ENCODE peak calls at places on chromosome 9, in four cellular contexts. P is GM12878, T is HepG2, N is WTC11. G is an unnamed sample.

GRCh38 chr9:93159601-93160418 is 24.1 kb upstream of the WNK2 start:
- DNase-seq in N (peak), T (peak), P (no peak), G (peak)

GRCh38 chr9:93288891-93289883 is 105.2 kb downstream of the WNK2 start:
- DNase-seq in P (no peak), T (peak), N (no peak), G (peak)

GRCh38 chr9:32398207-32398606 is 13.8 kb downstream of the ACO1 start:
- DNase-seq in N (no peak), P (no peak), T (no peak), G (no peak)

GRCh38 chr9:83304686-83305085 is 233.5 kb downstream of the FRMD3 start:
- DNase-seq in N (no peak), P (no peak), T (no peak), G (no peak)

GRCh38 chr9:85157763-85158162 is 488.2 kb downstream of the NTRK2 start:
- DNase-seq in T (no peak), P (no peak), N (no peak), G (no peak)

GRCh38 chr9:126205260-126205659 is 121.4 kb upstream of the MVB12B start:
- DNase-seq in P (no peak), N (no peak), T (no peak), G (no peak)

GRCh38 chr9:101274971-101275670 is 109.7 kb downstream of the BAAT start:
- DNase-seq in P (no peak), T (no peak), N (no peak), G (no peak)

GRCh38 chr9:93680445-93681315 is 104.3 kb downstream of the PHF2 start:
- DNase-seq in P (no peak), T (no peak), N (peak), G (no peak)

GRCh38 chr9:22278426-22278825 is 168.2 kb upstream of the DMRTA1 start:
- DNase-seq in P (no peak), T (no peak), N (no peak), G (no peak)

GRCh38 chr9:123287639-123288038 is 19.3 kb upstream of the STRBP start:
- DNase-seq in T (no peak), P (no peak), N (no peak), G (no peak)

GRCh38 chr9:123642291-123643278 is 286.6 kb downstream of the CRB2 start:
- DNase-seq in P (no peak), T (peak), N (no peak), G (no peak)

GRCh38 chr9:95048225-95049087 is 269.1 kb downstream of the FANCC start:
- DNase-seq in N (peak), T (peak), P (no peak), G (peak)

GRCh38 chr9:4299006-4299795 is 667 bp downstream of the GLIS3 start:
- DNase-seq in N (peak), T (no peak), P (no peak), G (no peak)

GRCh38 chr9:110426052-110426709 is 88.5 kb upstream of the TXNDC8 start:
- DNase-seq in N (no peak), T (peak), P (no peak), G (no peak)

GRCh38 chr9:6467006-6467625 is 54.1 kb downstream of the UHRF2 start:
- DNase-seq in T (no peak), N (no peak), P (no peak), G (no peak)

GRCh38 chr9:29160763-29161353 is 1587.6 kb upstream of the C9orf72 start:
- DNase-seq in P (no peak), T (no peak), N (peak), G (no peak)

GRCh38 chr9:84669293-84670105 is at the start of gene NTRK2:
- DNase-seq in N (peak), T (no peak), P (no peak), G (no peak)

GRCh38 chr9:137479315-137479861 is 20.3 kb upstream of the NSMF start:
- DNase-seq in P (no peak), N (no peak), T (no peak), G (no peak)

GRCh38 chr9:122180633-122181032 is 20.9 kb downstream of the MORN5 start:
- DNase-seq in T (peak), N (no peak), P (no peak), G (peak)

GRCh38 chr9:87620727-87621322 is 105.1 kb upstream of the CTSL start:
- DNase-seq in N (no peak), P (no peak), T (no peak), G (no peak)

GRCh38 chr9:114434878-114435311 is 47.1 kb upstream of the AKNA start:
- DNase-seq in P (no peak), T (peak), N (peak), G (peak)

GRCh38 chr9:88874391-88874790 is 116.9 kb upstream of the S1PR3 start:
- DNase-seq in N (no peak), T (peak), P (no peak), G (peak)

GRCh38 chr9:4832786-4833579 is 40.2 kb downstream of the RCL1 start:
- DNase-seq in P (no peak), T (peak), N (no peak), G (peak)

GRCh38 chr9:6757988-6758417 is 230 bp downstream of the KDM4C start:
- DNase-seq in N (peak), P (no peak), T (no peak), G (peak)

GRCh38 chr9:113669523-113670115 is 206.1 kb downstream of the RGS3 start:
- DNase-seq in T (no peak), P (no peak), N (no peak), G (no peak)

GRCh38 chr9:89254773-89255125 is 56.2 kb upstream of the CKS2 start:
- DNase-seq in T (no peak), N (no peak), P (no peak), G (no peak)

GRCh38 chr9:93357649-93358048 is 93.8 kb upstream of the FAM120A start:
- DNase-seq in P (peak), T (no peak), N (no peak), G (no peak)

GRCh38 chr9:5186416-5187169 is 1.2 kb upstream of the INSL6 start:
- DNase-seq in P (no peak), N (peak), T (peak), G (peak)

GRCh38 chr9:73116030-73116429 is 35.6 kb upstream of the ANXA1 start:
- DNase-seq in T (no peak), P (no peak), N (no peak), G (no peak)

GRCh38 chr9:74557577-74557976 is 60.4 kb downstream of the RORB start:
- DNase-seq in T (no peak), P (no peak), N (no peak), G (no peak)

GRCh38 chr9:110444911-110445310 is 107.2 kb upstream of the TXNDC8 start:
- DNase-seq in N (no peak), P (no peak), T (no peak), G (no peak)

GRCh38 chr9:91415290-91415689 is 8.3 kb downstream of the NFIL3 start:
- DNase-seq in P (peak), N (no peak), T (no peak), G (no peak)

DNA sequence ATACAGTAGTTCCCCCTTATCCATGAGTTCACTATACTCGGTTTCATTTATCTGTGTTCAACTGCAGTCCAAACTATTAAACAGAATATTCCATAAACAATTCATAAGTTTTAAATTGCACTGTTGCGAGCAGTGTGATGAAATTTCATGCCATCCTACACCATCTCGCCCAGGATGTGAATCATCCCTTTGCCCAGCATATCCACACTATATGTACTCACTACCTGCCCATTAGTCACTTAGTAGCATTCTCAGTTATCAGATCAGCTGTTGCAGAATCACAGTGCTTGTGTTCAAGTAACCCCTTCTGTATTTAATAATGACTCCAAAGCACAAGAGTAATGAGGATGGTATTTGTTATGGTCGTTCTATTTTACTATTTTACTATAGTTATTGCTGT is 51.5 kb downstream of the SHOC1 start:
- DNase-seq in T (peak), P (no peak), N (no peak), G (no peak)
- TF ChIP-seq CREM in T (no peak), P (no peak), N (no peak), G (no peak)

DNA sequence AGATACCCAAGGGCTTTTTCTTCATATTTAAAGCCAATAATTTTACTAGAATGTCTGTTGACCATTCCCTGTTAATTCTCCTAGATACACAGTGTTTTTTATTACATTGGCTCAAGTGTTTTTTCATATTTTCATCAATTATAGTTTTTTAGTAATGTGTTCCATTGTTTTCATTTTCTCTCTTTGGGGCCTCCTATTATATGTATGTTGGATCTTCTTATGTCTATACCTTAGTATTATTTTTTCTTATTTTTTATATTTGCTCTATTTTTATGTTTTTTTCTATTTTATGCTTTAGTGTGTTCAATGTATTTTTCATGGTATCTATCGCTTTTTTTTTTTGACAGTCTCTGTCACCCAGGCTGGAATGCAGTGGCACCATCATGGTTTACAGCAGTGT is 7.5 kb downstream of the KIAA1958 start:
- DNase-seq in P (no peak), N (no peak), T (no peak), G (no peak)
- TF ChIP-seq CREM in P (no peak), N (no peak), T (no peak), G (no peak)

DNA sequence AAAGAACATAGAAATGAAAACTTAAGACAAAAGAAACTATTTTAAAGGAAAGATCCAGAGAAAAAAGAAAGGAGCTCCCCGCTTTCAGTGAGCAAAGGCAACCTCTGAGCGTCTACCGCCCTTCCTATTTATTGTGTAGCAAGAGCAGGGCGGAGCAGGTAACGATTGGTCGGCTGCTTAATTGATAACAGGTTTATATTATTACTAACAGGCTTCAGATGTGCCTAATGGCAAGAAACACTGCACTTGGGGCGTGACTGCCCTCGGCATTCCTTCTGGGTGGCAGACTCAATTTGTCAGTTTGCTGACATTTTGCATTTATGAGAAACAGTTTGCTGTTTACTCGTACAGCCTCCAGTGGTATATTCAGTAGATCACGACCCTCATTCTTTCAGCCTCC is 482.7 kb upstream of the C9orf72 start:
- DNase-seq in T (no peak), P (no peak), N (no peak), G (no peak)
- TF ChIP-seq CREM in T (no peak), P (no peak), N (no peak), G (no peak)

GRCh38 chr9:136312436-136312835 is 8.5 kb upstream of the CCDC187 start:
- DNase-seq in T (no peak), N (no peak), P (no peak), G (peak)
- TF ChIP-seq CREM in T (no peak), N (no peak), P (no peak), G (no peak)

GRCh38 chr9:133101356-133102189 is 19.5 kb downstream of the RALGDS start:
- DNase-seq in P (no peak), T (no peak), N (no peak), G (no peak)

GRCh38 chr9:133099726-133100517 is 21.1 kb downstream of the RALGDS start:
- DNase-seq in P (no peak), T (no peak), N (no peak), G (no peak)

GRCh38 chr9:133098871-133099270 is 22.2 kb downstream of the RALGDS start:
- DNase-seq in P (no peak), T (no peak), N (no peak), G (no peak)

GRCh38 chr9:133102190-133103021 is 18.6 kb downstream of the RALGDS start:
- DNase-seq in P (no peak), N (no peak), T (no peak), G (no peak)

GRCh38 chr9:133100518-133101355 is 20.3 kb downstream of the RALGDS start:
- DNase-seq in T (no peak), N (no peak), P (no peak), G (no peak)
- TF ChIP-seq CREM in T (no peak), N (no peak), P (no peak), G (no peak)

GRCh38 chr9:127897194-127897692 is 2.2 kb downstream of the ST6GALNAC6 start:
- DNase-seq in T (peak), P (no peak), N (peak), G (peak)
- TF ChIP-seq CREM in T (peak), P (no peak), N (no peak), G (peak)

DNA sequence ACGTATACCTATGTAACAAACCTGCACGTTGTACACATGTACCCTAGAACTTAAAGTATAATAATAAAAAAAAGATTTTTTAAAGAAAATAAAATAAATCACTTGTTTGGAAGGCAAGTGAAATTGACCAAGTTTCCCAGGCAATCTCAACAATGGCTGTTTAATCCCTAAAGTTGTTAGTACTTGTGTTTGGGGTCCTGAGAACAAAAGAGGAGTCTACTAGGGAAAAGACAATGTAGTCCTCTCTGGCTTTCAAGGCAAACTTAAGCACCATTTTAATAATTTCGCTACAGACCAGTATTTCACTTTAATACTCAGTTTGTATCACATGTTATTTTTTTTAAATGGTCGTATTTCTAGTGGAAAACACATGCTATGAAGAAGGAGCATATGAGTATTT is 14.2 kb downstream of the CEMIP2 start:
- DNase-seq in T (no peak), P (no peak), N (no peak), G (no peak)
- TF ChIP-seq CREM in T (no peak), P (no peak), N (no peak), G (no peak)

DNA sequence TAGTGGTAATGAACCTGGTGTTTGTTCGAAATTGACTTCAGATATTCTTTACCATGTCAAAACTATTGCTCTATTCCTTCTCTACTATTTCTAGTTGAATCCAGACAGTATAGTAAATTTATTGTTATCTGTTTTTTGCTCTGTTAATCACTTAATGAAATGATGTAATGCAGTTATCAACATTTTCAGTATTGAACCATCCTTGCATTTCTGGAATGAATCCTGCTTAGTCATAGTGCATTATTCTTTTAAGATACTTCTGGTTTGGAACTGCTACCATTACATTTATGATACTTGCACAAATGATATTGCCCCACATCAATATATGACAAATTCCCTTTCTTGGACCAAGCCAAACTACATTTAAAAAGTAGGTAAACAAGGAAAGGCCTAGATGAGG is 554.0 kb upstream of the KLF4 start:
- DNase-seq in T (no peak), P (no peak), N (no peak), G (no peak)
- TF ChIP-seq CREM in T (no peak), P (no peak), N (no peak), G (no peak)

GRCh38 chr9:98276907-98277469 is 21.5 kb upstream of the TBC1D2 start:
- DNase-seq in T (no peak), P (no peak), N (no peak), G (peak)

GRCh38 chr9:98280162-98280561 is 24.7 kb upstream of the TBC1D2 start:
- DNase-seq in P (no peak), N (no peak), T (no peak), G (no peak)

GRCh38 chr9:98272083-98272482 is 16.6 kb upstream of the TBC1D2 start:
- DNase-seq in T (no peak), N (no peak), P (no peak), G (no peak)

GRCh38 chr9:98271479-98271878 is 16.0 kb upstream of the TBC1D2 start:
- DNase-seq in T (no peak), N (no peak), P (no peak), G (peak)

DNA sequence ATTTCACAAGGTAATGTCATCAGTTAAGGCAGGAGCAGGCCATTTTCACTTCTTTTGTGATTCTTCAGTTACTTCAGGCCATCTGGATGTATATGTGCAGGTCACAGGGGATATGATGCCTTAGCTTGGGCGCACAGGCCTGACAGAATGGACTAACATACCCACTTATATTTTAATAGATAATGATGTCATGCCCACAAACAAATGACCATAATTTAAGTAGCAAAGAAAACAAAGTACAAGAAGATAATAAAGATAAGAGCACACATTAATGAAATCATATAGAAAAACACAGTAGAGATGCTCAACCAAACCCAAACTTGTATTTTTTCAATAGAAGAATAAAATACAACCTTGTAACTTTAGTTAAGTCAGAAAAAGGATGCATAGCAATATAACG is 19.7 kb upstream of the TBC1D2 start:
- DNase-seq in T (no peak), P (no peak), N (no peak), G (no peak)
- TF ChIP-seq CREM in T (no peak), P (no peak), N (no peak), G (no peak)

G was measured in K562.